ENCODE peak calls at places on chromosomes 5 and 9, in ten cellular contexts. S is pancreas, A is sigmoid colon, D is ascending aorta, Q is breast epithelium, O is BE2C, J is IMR-90, X is upper lobe of right lung, K is Panc1, H is tibial nerve. V is an unnamed sample.

GRCh38 chr5:134938020-134938419 is 29.7 kb upstream of the CATSPER3 start:
- DNase-seq in S (no peak), A (no peak), D (no peak), Q (no peak), O (peak; percentile 64), J (no peak), X (no peak), K (no peak), H (no peak), V (no peak)

GRCh38 chr9:127661342-127661741 is 45.4 kb upstream of the CFAP157 start:
- DNase-seq in S (no peak), A (no peak), D (no peak), Q (no peak), O (peak; percentile 63), J (no peak), X (no peak), K (no peak), H (no peak), V (no peak)

GRCh38 chr5:134086215-134086942 is 28.1 kb upstream of the TCF7 start:
- DNase-seq in S (no peak), A (peak; percentile 15), D (no peak), Q (no peak), O (no peak), J (no peak), X (no peak), K (no peak), H (no peak), V (no peak)

GRCh38 chr5:1375871-1376850 is 31.3 kb upstream of the CLPTM1L start:
- DNase-seq in S (no peak), A (no peak), D (no peak), Q (no peak), O (no peak), J (no peak), X (no peak), K (no peak), H (no peak), V (no peak)

GRCh38 chr9:86732514-86732913 is 214.8 kb downstream of the GAS1 start:
- DNase-seq in S (no peak), A (peak; percentile 81), D (no peak), Q (peak; percentile 39), O (no peak), J (peak; percentile 92), X (no peak), K (no peak), H (peak; percentile 31), V (no peak)

GRCh38 chr5:6905883-6906282 is 192.7 kb downstream of the TENT4A start:
- DNase-seq in S (no peak), A (no peak), D (no peak), Q (no peak), O (no peak), J (no peak), X (no peak), K (no peak), H (no peak), V (no peak)

GRCh38 chr9:77534376-77535057 is 113.6 kb downstream of the GNA14 start:
- DNase-seq in S (no peak), A (no peak), D (no peak), Q (no peak), O (no peak), J (no peak), X (no peak), K (no peak), H (no peak), V (no peak)

GRCh38 chr5:112479418-112479817 is 60.3 kb upstream of the EPB41L4A start:
- DNase-seq in S (no peak), A (no peak), D (no peak), Q (peak; percentile 74), O (no peak), J (peak; percentile 54), X (no peak), K (no peak), H (no peak), V (no peak)

GRCh38 chr9:87336914-87337333 is 160.7 kb upstream of the DAPK1 start:
- DNase-seq in S (peak; percentile 68), A (no peak), D (no peak), Q (no peak), O (peak; percentile 51), J (peak; percentile 79), X (no peak), K (peak; percentile 10), H (no peak), V (peak; percentile 24)

GRCh38 chr9:79049371-79049770 is 522.4 kb upstream of the TLE4 start:
- DNase-seq in S (no peak), A (no peak), D (no peak), Q (no peak), O (no peak), J (no peak), X (no peak), K (no peak), H (no peak), V (no peak)

GRCh38 chr9:40925149-40925548 is 203.3 kb downstream of the FOXD4L6 start:
- DNase-seq in S (no peak), A (no peak), D (no peak), Q (no peak), O (no peak), J (no peak), X (no peak), K (no peak), H (no peak), V (no peak)

GRCh38 chr9:40927851-40928802 is 200.4 kb downstream of the FOXD4L6 start:
- DNase-seq in S (no peak), A (no peak), D (no peak), Q (no peak), O (no peak), J (no peak), X (no peak), K (no peak), H (no peak), V (no peak)

GRCh38 chr9:40927260-40927631 is 201.2 kb downstream of the FOXD4L6 start:
- DNase-seq in S (no peak), A (no peak), D (no peak), Q (no peak), O (no peak), J (no peak), X (no peak), K (no peak), H (no peak), V (no peak)

GRCh38 chr9:40928803-40929487 is 199.5 kb downstream of the FOXD4L6 start:
- DNase-seq in S (no peak), A (no peak), D (no peak), Q (no peak), O (no peak), J (no peak), X (no peak), K (no peak), H (no peak), V (no peak)

DNA sequence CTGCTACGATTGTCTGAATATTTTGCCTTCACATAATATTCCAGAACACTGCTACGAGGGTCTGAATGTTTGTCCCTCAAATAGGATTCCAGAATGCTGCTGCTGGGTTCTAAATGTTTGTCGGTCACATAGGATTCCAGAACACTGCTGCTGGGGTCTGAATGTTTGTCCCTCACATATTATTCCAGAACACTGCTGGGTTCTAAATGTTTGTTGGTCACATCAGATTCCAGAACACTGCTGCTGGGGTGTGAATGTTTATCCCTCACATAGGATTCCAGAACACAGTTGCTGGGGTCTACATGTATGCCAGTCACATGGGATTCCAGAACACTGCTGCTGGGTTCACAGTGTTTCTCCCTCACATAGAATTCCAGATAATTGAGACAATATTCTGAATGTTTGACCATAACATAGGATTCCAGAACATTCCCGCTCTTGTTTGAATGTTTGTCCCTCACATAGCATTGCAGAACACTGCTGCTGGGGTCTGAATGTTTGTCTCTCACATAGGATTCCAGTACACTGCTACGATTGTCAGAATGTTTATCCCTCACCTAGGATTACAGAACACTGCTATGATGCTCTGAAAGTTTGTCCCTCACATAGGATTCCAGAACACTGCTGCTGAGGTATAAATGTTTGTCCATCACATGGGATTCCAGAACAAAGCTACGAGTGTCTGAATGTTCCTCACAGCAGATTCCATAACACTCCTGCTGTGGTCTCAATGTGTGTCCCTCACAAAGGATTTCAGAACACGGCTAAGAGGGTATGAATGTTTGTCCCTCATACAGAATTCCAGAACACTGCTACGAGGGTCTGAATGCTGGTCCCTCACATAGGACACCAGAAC is 201.8 kb downstream of the FOXD4L6 start:
- DNase-seq in S (no peak), A (no peak), D (no peak), Q (no peak), O (no peak), J (no peak), X (no peak), K (no peak), H (no peak), V (no peak)
- H3K9me3 ChIP-seq in S (peaks cover 8% of the 10 kb centered on the region), A (peaks cover 36% of the 10 kb centered on the region), D (peaks cover 98% of the 10 kb centered on the region), Q (peaks cover 87% of the 10 kb centered on the region), O (peaks cover 7% of the 10 kb centered on the region), J (peaks cover 58% of the 10 kb centered on the region), X (peaks cover 68% of the 10 kb centered on the region), K (no peaks in the 10 kb centered on the region), H (peaks cover 98% of the 10 kb centered on the region), V (no peaks in the 10 kb centered on the region)

GRCh38 chr5:82885657-82886389 is 191.4 kb downstream of the TMEM167A start:
- DNase-seq in S (no peak), A (no peak), D (no peak), Q (no peak), O (peak; percentile 12), J (peak; percentile 20), X (no peak), K (no peak), H (no peak), V (no peak)
- TF ChIP-seq CTCF in S (no peak), A (no peak), D (no peak), Q (no peak), O (peak; percentile 30), J (no peak), X (no peak), K (peak; percentile 12), H (no peak), V (peak; percentile 21)

GRCh38 chr5:19125956-19126713 is 861.9 kb downstream of the CDH18 start:
- DNase-seq in S (no peak), A (no peak), D (no peak), Q (no peak), O (no peak), J (no peak), X (no peak), K (no peak), H (no peak), V (no peak)

GRCh38 chr5:19122923-19123322 is 865.1 kb downstream of the CDH18 start:
- DNase-seq in S (no peak), A (no peak), D (no peak), Q (no peak), O (no peak), J (no peak), X (no peak), K (no peak), H (no peak), V (no peak)
- H3K9me3 ChIP-seq in S (no peaks in the 10 kb centered on the region), A (no peaks in the 10 kb centered on the region), D (no peaks in the 10 kb centered on the region), Q (no peaks in the 10 kb centered on the region), O (no peaks in the 10 kb centered on the region), J (no peaks in the 10 kb centered on the region), X (no peaks in the 10 kb centered on the region), K (no peaks in the 10 kb centered on the region), H (peaks cover 5% of the 10 kb centered on the region), V (no peaks in the 10 kb centered on the region)

DNA sequence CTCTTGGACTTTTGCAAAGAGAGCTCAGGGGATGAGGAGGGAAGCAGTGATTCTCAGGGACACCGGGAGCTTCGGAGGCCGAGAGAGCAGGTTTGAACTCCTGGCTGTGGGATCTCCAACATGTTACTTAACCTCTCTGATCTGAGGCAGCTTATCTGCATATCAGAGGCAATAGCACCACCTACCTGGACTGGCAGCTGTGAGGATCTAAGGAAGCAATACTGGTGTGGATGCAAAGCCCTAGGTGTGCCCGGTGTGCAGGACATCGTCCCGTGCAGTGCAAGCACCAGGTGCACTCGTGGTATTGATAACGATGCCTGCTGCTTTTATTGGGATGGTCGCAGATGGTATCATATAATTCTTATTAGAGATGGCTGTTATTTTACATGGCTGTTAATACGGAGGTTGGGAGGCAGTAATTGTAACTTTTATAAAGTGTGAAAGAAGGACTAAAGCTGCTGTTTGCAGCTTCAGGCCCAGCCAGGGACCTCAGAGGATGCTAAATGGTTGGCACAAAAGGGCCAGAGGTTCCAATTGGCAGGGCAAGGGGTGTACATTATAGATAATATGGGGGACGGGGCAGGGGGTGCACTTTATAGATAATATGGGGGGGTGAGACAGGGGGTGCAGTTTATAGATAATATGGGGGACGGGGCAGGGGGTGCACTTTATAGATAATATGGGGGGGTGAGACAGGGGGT is 14.9 kb downstream of the COL5A1 start:
- DNase-seq in S (peak; percentile 23), A (peak; percentile 37), D (no peak), Q (no peak), O (peak; percentile 15), J (no peak), X (peak; percentile 33), K (no peak), H (no peak), V (peak; percentile 30)
- TF ChIP-seq CTCF in S (no peak), A (no peak), D (no peak), Q (no peak), O (no peak), J (peak; percentile 27), X (no peak), K (peak; percentile 10), H (no peak), V (no peak)

V was measured in Caco-2.